ENCODE peak calls at places on chromosomes 5 and 9, in eight cellular contexts. R, O, Y, K, V, J, C and E are unnamed samples.

GRCh38 chr5:156475831-156476551 is 149.0 kb downstream of the SGCD start:
- DNase-seq in R (peak; percentile 60), O (no peak), Y (peak; percentile 35), K (peak; percentile 80), V (peak; percentile 76), J (no peak), C (peak; percentile 87), E (no peak)

GRCh38 chr5:4700082-4700481 is 440.0 kb upstream of the ADAMTS16 start:
- DNase-seq in R (peak; percentile 60), O (no peak), Y (peak; percentile 81), K (no peak), V (no peak), J (peak; percentile 58), C (peak; percentile 85), E (peak; percentile 47)

GRCh38 chr9:69877852-69878507 is 57.4 kb downstream of the CFAP95 start:
- DNase-seq in R (no peak), O (no peak), Y (no peak), K (peak; percentile 29), V (no peak), J (no peak), C (peak; percentile 55), E (peak; percentile 8)

GRCh38 chr9:109017061-109017460 is 3.8 kb upstream of the CTNNAL1 start:
- DNase-seq in R (no peak), O (no peak), Y (no peak), K (no peak), V (no peak), J (peak; percentile 55), C (no peak), E (no peak)

GRCh38 chr5:173473293-173473692 is 143.2 kb downstream of the BOD1 start:
- DNase-seq in R (no peak), O (no peak), Y (no peak), K (no peak), V (no peak), J (peak; percentile 38), C (no peak), E (no peak)

GRCh38 chr9:131045300-131046092 is 36.5 kb downstream of the LAMC3 start:
- DNase-seq in R (no peak), O (peak; percentile 36), Y (no peak), K (no peak), V (no peak), J (no peak), C (no peak), E (peak; percentile 32)

GRCh38 chr9:77514886-77515711 is 133.0 kb downstream of the GNA14 start:
- DNase-seq in R (no peak), O (no peak), Y (no peak), K (peak; percentile 79), V (no peak), J (no peak), C (no peak), E (no peak)

GRCh38 chr5:153523196-153523595 is 32.7 kb downstream of the GRIA1 start:
- DNase-seq in R (no peak), O (no peak), Y (no peak), K (peak; percentile 32), V (no peak), J (no peak), C (no peak), E (no peak)

GRCh38 chr9:23825143-23825531 is 903 bp downstream of the ELAVL2 start:
- DNase-seq in R (no peak), O (no peak), Y (no peak), K (no peak), V (no peak), J (no peak), C (peak; percentile 84), E (no peak)

GRCh38 chr9:23822331-23823169 is 3.5 kb downstream of the ELAVL2 start:
- DNase-seq in R (no peak), O (no peak), Y (no peak), K (no peak), V (no peak), J (no peak), C (peak; percentile 37), E (no peak)

GRCh38 chr9:23826120-23826629 is at the start of gene ELAVL2:
- DNase-seq in R (peak; percentile 91), O (peak; percentile 61), Y (peak; percentile 73), K (peak; percentile 85), V (peak; percentile 79), J (peak; percentile 89), C (peak; percentile 100), E (no peak)

GRCh38 chr9:23824241-23825142 is 1.5 kb downstream of the ELAVL2 start:
- DNase-seq in R (peak; percentile 39), O (no peak), Y (no peak), K (no peak), V (no peak), J (no peak), C (peak; percentile 77), E (no peak)

GRCh38 chr9:23825700-23826099 is 340 bp downstream of the ELAVL2 start:
- DNase-seq in R (no peak), O (no peak), Y (no peak), K (no peak), V (no peak), J (no peak), C (no peak), E (no peak)
- H3K4me3 ChIP-seq in R (peak overlapping the region; percentile 65), O (peak overlapping the region; percentile 37), Y (peak overlapping the region; percentile 5), K (peak overlapping the region; percentile 32), V (peak overlapping the region; percentile 56), J (no peak overlapping the region), C (peak overlapping the region; percentile 78), E (no peak overlapping the region)

DNA sequence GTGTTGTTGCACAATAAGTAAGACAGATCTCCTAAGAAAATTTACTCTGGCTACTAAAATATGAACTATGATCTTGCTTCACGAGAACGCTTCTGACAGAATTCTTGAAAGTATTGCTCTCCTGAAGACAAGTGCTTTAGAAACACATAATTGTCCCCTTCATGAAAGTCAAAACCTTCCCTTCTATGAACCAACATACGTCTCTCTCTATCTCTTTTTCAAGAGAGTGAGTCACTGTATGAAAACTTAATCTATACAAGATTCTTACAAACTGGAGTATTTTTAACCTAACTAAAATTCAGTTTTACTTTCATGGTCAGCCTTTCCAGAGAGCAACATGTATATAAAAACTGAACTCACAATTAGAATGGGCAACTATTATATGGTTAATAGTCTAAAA is 688.0 kb upstream of the CTNND2 start:
- DNase-seq in R (no peak), O (no peak), Y (no peak), K (no peak), V (no peak), J (no peak), C (no peak), E (no peak)
- H3K4me3 ChIP-seq in R (no peak overlapping the region), O (no peak overlapping the region), Y (no peak overlapping the region), K (no peak overlapping the region), V (no peak overlapping the region), J (no peak overlapping the region), C (no peak overlapping the region), E (no peak overlapping the region)

GRCh38 chr5:122776143-122776542 is 1.3 kb downstream of the SNX2 start:
- DNase-seq in R (no peak), O (no peak), Y (no peak), K (no peak), V (no peak), J (no peak), C (no peak), E (no peak)
- H3K4me3 ChIP-seq in R (peak overlapping the region; percentile 93), O (peak overlapping the region; percentile 72), Y (peak overlapping the region; percentile 82), K (peak overlapping the region; percentile 94), V (peak overlapping the region; percentile 96), J (no peak overlapping the region), C (peak overlapping the region; percentile 47), E (peak overlapping the region; percentile 91)

GRCh38 chr9:121360975-121361374 is 9.1 kb downstream of the STOM start:
- DNase-seq in R (no peak), O (no peak), Y (no peak), K (peak; percentile 85), V (no peak), J (no peak), C (no peak), E (no peak)
- H3K4me3 ChIP-seq in R (peak overlapping the region; percentile 37), O (no peak overlapping the region), Y (no peak overlapping the region), K (no peak overlapping the region), V (no peak overlapping the region), J (no peak overlapping the region), C (no peak overlapping the region), E (no peak overlapping the region)

GRCh38 chr5:179732412-179732917 is at the start of gene MAML1:
- DNase-seq in R (peak; percentile 100), O (peak; percentile 100), Y (peak; percentile 100), K (peak; percentile 99), V (peak; percentile 100), J (peak; percentile 100), C (peak; percentile 100), E (peak; percentile 100)

GRCh38 chr5:179732918-179733763 is 519 bp downstream of the MAML1 start:
- DNase-seq in R (peak; percentile 72), O (peak; percentile 53), Y (peak; percentile 54), K (no peak), V (no peak), J (peak; percentile 59), C (peak; percentile 71), E (no peak)

GRCh38 chr5:179733764-179734126 is 1.1 kb downstream of the MAML1 start:
- DNase-seq in R (no peak), O (no peak), Y (no peak), K (no peak), V (no peak), J (no peak), C (no peak), E (no peak)

GRCh38 chr5:179731791-179732411 is 721 bp upstream of the MAML1 start:
- DNase-seq in R (peak; percentile 62), O (no peak), Y (peak; percentile 41), K (peak; percentile 80), V (peak; percentile 60), J (no peak), C (no peak), E (no peak)

DNA sequence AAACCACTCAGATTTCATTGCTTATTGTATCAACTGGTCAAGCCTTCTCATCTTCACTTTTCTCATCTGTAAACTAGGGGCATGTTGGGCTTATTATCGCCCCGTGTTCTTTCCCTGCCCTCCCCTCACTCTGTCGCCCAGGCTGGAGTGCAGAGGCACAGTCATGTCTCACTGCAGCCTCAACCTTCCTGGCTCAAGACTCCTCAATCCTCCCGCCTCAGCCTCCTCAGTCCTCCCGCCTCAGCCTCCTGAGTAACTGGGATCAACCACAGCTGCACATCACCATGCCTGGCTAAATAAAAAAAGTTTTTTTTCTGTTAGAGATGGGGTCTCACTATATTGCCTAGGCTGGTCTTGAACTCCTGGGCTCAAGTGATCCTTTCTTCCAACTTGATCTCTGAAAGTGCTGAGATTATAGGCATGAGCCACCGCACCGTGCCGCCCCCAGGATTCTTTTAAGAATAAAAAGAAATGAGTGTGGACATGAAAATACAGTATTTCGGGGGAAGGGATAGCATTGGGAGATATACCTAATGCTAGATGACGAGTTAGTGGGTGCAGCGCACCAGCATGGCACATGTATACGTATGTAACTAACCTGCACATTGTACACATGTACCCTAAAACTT is 2.0 kb downstream of the MAML1 start:
- DNase-seq in R (no peak), O (no peak), Y (no peak), K (no peak), V (no peak), J (no peak), C (no peak), E (no peak)
- H3K4me3 ChIP-seq in R (peak overlapping the region; percentile 73), O (peak overlapping the region; percentile 52), Y (no peak overlapping the region), K (peak overlapping the region; percentile 71), V (peak overlapping the region; percentile 88), J (no peak overlapping the region), C (no peak overlapping the region), E (no peak overlapping the region)

GRCh38 chr5:181114844-181115778 is 15.9 kb downstream of the OR2V1 start:
- DNase-seq in R (no peak), O (no peak), Y (no peak), K (no peak), V (peak; percentile 21), J (no peak), C (peak; percentile 45), E (no peak)
- H3K4me3 ChIP-seq in R (no peak overlapping the region), O (no peak overlapping the region), Y (no peak overlapping the region), K (peak overlapping the region; percentile 26), V (peak overlapping the region; percentile 49), J (no peak overlapping the region), C (no peak overlapping the region), E (no peak overlapping the region)